ENCODE peak calls at places on chromosomes 6 and 20, in five cellular contexts. One of them, this sample, is unnamed.
A peak's percentile ranks its signal among the peaks of the same experiment; 100 is the strongest.

GRCh38 chr6:46024122-46024769 is 8.6 kb upstream of the CLIC5 start:
- DNase-seq in K562: peak; percentile 57
- DNase-seq in H1: no peak
- DNase-seq in A549: no peak
- DNase-seq in HepG2: no peak
- DNase-seq in this sample: no peak

GRCh38 chr6:71537717-71538116 is 249.1 kb downstream of the OGFRL1 start:
- DNase-seq in K562: no peak
- DNase-seq in H1: no peak
- DNase-seq in A549: no peak
- DNase-seq in HepG2: no peak
- DNase-seq in this sample: no peak

GRCh38 chr20:20130399-20130798 is 78.1 kb downstream of the CFAP61 start:
- DNase-seq in K562: no peak
- DNase-seq in H1: no peak
- DNase-seq in A549: peak; percentile 48
- DNase-seq in HepG2: peak; percentile 59
- DNase-seq in this sample: no peak

GRCh38 chr6:133583907-133584306 is 305.0 kb upstream of the TCF21 start:
- DNase-seq in K562: no peak
- DNase-seq in H1: no peak
- DNase-seq in A549: no peak
- DNase-seq in HepG2: no peak
- DNase-seq in this sample: no peak

GRCh38 chr6:126812651-126813050 is 305.8 kb upstream of the RSPO3 start:
- DNase-seq in K562: no peak
- DNase-seq in H1: no peak
- DNase-seq in A549: no peak
- DNase-seq in HepG2: no peak
- DNase-seq in this sample: no peak

GRCh38 chr6:48113130-48113529 is 2.1 kb upstream of the PTCHD4 start:
- DNase-seq in K562: no peak
- DNase-seq in H1: no peak
- DNase-seq in A549: no peak
- DNase-seq in HepG2: no peak
- DNase-seq in this sample: no peak

GRCh38 chr6:14258117-14258516 is 140.5 kb downstream of the CD83 start:
- DNase-seq in K562: no peak
- DNase-seq in H1: no peak
- DNase-seq in A549: no peak
- DNase-seq in HepG2: no peak
- DNase-seq in this sample: no peak

GRCh38 chr6:12348530-12349511 is 58.7 kb downstream of the EDN1 start:
- DNase-seq in K562: no peak
- DNase-seq in H1: no peak
- DNase-seq in A549: peak; percentile 98
- DNase-seq in HepG2: peak; percentile 98
- DNase-seq in this sample: no peak

GRCh38 chr20:51452091-51452613 is 90.4 kb downstream of the NFATC2 start:
- DNase-seq in K562: no peak
- DNase-seq in H1: no peak
- DNase-seq in A549: no peak
- DNase-seq in HepG2: no peak
- DNase-seq in this sample: no peak

GRCh38 chr6:157496534-157497095 is 115.6 kb downstream of the ZDHHC14 start:
- DNase-seq in K562: no peak
- DNase-seq in H1: no peak
- DNase-seq in A549: no peak
- DNase-seq in HepG2: no peak
- DNase-seq in this sample: no peak

GRCh38 chr6:148200302-148200701 is 142.3 kb upstream of the SASH1 start:
- DNase-seq in K562: no peak
- DNase-seq in H1: no peak
- DNase-seq in A549: no peak
- DNase-seq in HepG2: no peak
- DNase-seq in this sample: no peak

GRCh38 chr6:94468830-94469229 is 1049.5 kb upstream of the EPHA7 start:
- DNase-seq in K562: no peak
- DNase-seq in H1: no peak
- DNase-seq in A549: no peak
- DNase-seq in HepG2: no peak
- DNase-seq in this sample: no peak

GRCh38 chr6:135305684-135306083 is 124.6 kb downstream of the MYB start:
- DNase-seq in K562: no peak
- DNase-seq in H1: no peak
- DNase-seq in A549: no peak
- DNase-seq in HepG2: no peak
- DNase-seq in this sample: no peak

DNA sequence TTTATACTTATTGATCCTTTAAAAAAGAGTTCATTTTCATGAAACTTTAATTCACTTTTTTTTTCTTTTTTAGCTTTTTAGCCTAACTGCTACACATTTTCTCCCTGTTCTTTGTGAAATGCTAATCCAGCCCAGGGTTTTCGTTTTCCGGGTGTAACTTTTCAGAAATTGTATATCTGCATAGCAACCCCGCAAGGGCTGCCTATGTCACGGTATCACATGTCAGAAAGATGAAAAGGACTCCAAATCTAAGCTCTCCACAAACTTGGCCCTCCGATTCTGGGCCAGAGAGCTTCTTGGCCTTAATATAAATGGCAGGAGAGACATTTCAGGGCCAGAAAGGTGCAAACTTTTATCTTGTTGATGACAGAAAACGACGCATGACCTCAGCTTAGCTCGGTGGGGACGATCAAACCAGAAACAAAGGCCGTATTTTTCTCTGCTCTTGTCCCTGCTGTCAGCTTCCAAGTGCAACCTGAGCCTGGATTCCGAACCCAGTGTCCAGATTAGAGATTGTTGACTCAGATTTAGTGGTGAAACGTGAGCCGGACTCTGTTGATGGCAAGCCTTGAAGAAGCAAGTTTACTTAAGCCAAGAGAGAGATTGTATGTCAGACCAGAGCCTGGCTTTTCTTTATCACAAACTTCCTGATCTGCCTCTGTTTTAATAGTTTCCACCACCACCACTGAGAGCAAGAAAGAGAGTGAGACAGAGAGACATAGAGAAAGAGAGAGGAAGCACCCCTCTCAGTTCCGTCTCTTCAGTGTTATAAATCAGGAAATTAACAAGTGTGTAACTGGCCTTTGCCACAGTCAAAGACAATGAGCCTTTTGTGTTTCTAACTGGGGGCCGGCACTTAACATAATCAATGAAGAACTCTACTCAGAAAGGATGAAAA is 157.8 kb downstream of the SCML4 start:
- DNase-seq in K562: no peak
- DNase-seq in H1: no peak
- DNase-seq in A549: no peak
- DNase-seq in HepG2: peak; percentile 94
- DNase-seq in this sample: no peak
- TF ChIP-seq JUN in K562: no peak
- TF ChIP-seq JUN in H1: no peak
- TF ChIP-seq JUN in A549: no peak
- TF ChIP-seq JUN in HepG2: no peak
- TF ChIP-seq JUN in this sample: no peak

GRCh38 chr20:38171301-38172010 is 6.4 kb upstream of the TGM2 start:
- DNase-seq in K562: no peak
- DNase-seq in H1: no peak
- DNase-seq in A549: no peak
- DNase-seq in HepG2: peak; percentile 71
- DNase-seq in this sample: no peak

GRCh38 chr20:38173237-38174156 is 8.4 kb upstream of the TGM2 start:
- DNase-seq in K562: peak; percentile 68
- DNase-seq in H1: no peak
- DNase-seq in A549: peak; percentile 92
- DNase-seq in HepG2: peak; percentile 85
- DNase-seq in this sample: no peak

GRCh38 chr20:38170219-38170902 is 5.3 kb upstream of the TGM2 start:
- DNase-seq in K562: no peak
- DNase-seq in H1: no peak
- DNase-seq in A549: no peak
- DNase-seq in HepG2: no peak
- DNase-seq in this sample: no peak

GRCh38 chr20:38170914-38171300 is 5.8 kb upstream of the TGM2 start:
- DNase-seq in K562: no peak
- DNase-seq in H1: no peak
- DNase-seq in A549: no peak
- DNase-seq in HepG2: no peak
- DNase-seq in this sample: no peak

GRCh38 chr20:38172344-38172743 is 7.3 kb upstream of the TGM2 start:
- DNase-seq in K562: no peak
- DNase-seq in H1: no peak
- DNase-seq in A549: peak; percentile 56
- DNase-seq in HepG2: peak; percentile 48
- DNase-seq in this sample: no peak
- TF ChIP-seq JUN in K562: no peak
- TF ChIP-seq JUN in H1: no peak
- TF ChIP-seq JUN in A549: no peak
- TF ChIP-seq JUN in HepG2: no peak
- TF ChIP-seq JUN in this sample: no peak

GRCh38 chr6:83511901-83512681 is at the start of gene PRSS35:
- DNase-seq in K562: peak; percentile 31
- DNase-seq in H1: peak; percentile 84
- DNase-seq in A549: peak; percentile 57
- DNase-seq in HepG2: peak; percentile 7
- DNase-seq in this sample: peak; percentile 85
- TF ChIP-seq JUN in K562: no peak
- TF ChIP-seq JUN in H1: no peak
- TF ChIP-seq JUN in A549: no peak
- TF ChIP-seq JUN in HepG2: no peak
- TF ChIP-seq JUN in this sample: no peak

GRCh38 chr6:3439961-3440360 is 16.9 kb downstream of the SLC22A23 start:
- DNase-seq in K562: no peak
- DNase-seq in H1: no peak
- DNase-seq in A549: no peak
- DNase-seq in HepG2: no peak
- DNase-seq in this sample: no peak
- TF ChIP-seq JUN in K562: no peak
- TF ChIP-seq JUN in H1: no peak
- TF ChIP-seq JUN in A549: no peak
- TF ChIP-seq JUN in HepG2: no peak
- TF ChIP-seq JUN in this sample: no peak

GRCh38 chr6:104182811-104183210 is 676.9 kb downstream of the HACE1 start:
- DNase-seq in K562: no peak
- DNase-seq in H1: no peak
- DNase-seq in A549: no peak
- DNase-seq in HepG2: no peak
- DNase-seq in this sample: no peak
- TF ChIP-seq JUN in K562: no peak
- TF ChIP-seq JUN in H1: no peak
- TF ChIP-seq JUN in A549: no peak
- TF ChIP-seq JUN in HepG2: no peak
- TF ChIP-seq JUN in this sample: no peak